ENCODE peak calls at places on chromosomes 4 and X, in six cellular contexts. Y, R, I, M, S and W are unnamed samples.
A peak's percentile ranks its signal among the peaks of the same experiment; 100 is the strongest.

GRCh38 chr4:15233626-15234025 is 194.2 kb upstream of the C1QTNF7 start:
- DNase-seq in S (no peak), M (no peak), Y (peak; percentile 66), R (no peak), I (no peak), W (no peak)

GRCh38 chrX:40243699-40244098 is 145.9 kb upstream of the BCOR start:
- DNase-seq in I (no peak), M (peak; percentile 42), S (no peak), R (no peak), Y (no peak), W (no peak)

GRCh38 chr4:86181585-86181984 is 178.3 kb downstream of the MAPK10 start:
- DNase-seq in Y (no peak), R (no peak), S (no peak), I (no peak), M (peak; percentile 32), W (no peak)

GRCh38 chr4:3702084-3702521 is 64.1 kb upstream of the ADRA2C start:
- DNase-seq in I (no peak), R (no peak), M (no peak), S (no peak), Y (no peak), W (no peak)

GRCh38 chr4:147381749-147382148 is 99.1 kb upstream of the EDNRA start:
- DNase-seq in M (no peak), Y (no peak), S (no peak), R (no peak), I (no peak), W (no peak)

GRCh38 chr4:184437988-184438774 is 36.2 kb downstream of the IRF2 start:
- DNase-seq in R (no peak), S (no peak), M (no peak), I (no peak), Y (no peak), W (no peak)

GRCh38 chrX:17579021-17579420 is 158.3 kb upstream of the SCML1 start:
- DNase-seq in M (no peak), R (no peak), Y (no peak), I (no peak), S (no peak), W (no peak)

GRCh38 chr4:73603854-73604584 is 16.2 kb downstream of the RASSF6 start:
- DNase-seq in Y (no peak), I (no peak), M (peak; percentile 69), R (peak; percentile 32), S (no peak), W (no peak)

GRCh38 chr4:152919826-152920225 is 16.3 kb upstream of the FHDC1 start:
- DNase-seq in S (no peak), I (no peak), Y (no peak), R (no peak), M (no peak), W (no peak)

GRCh38 chr4:76546282-76547166 is 111.5 kb downstream of the SHROOM3 start:
- DNase-seq in R (peak; percentile 90), Y (no peak), M (peak; percentile 82), I (no peak), S (peak; percentile 65), W (no peak)

GRCh38 chrX:135923353-135923752 is 29.8 kb downstream of the SAGE1 start:
- DNase-seq in R (no peak), Y (no peak), S (no peak), I (no peak), M (no peak), W (no peak)

GRCh38 chrX:134172588-134173259 is 64.3 kb upstream of the CCDC160 start:
- DNase-seq in M (peak; percentile 23), Y (peak; percentile 56), S (no peak), R (peak; percentile 10), I (peak; percentile 22), W (peak; percentile 44)

DNA sequence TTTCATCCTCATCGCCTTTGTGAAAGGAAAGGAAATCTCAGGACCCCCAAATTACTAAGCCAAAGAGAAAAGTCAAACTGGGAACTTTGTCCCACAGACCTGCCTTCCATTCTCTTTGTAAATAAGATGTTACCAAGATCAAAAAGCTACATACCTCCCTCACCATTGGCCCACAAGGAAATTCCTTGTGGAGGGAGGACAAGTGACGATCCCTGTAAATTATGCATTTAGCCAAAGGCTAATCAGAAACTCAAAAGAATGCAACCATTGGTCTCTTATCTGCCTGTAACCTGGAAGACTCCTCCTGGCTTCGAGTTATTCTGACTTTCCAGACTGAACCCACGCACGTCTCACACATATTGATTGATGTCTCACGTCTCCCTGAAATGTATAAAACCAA is 70.3 kb downstream of the SHOX start:
- DNase-seq in R (no peak), M (no peak), I (no peak), S (no peak), Y (no peak), W (no peak)
- H3K9me3 ChIP-seq in R (peaks cover 3% of the 10 kb centered on the region), M (peaks cover 15% of the 10 kb centered on the region), I (peaks cover 57% of the 10 kb centered on the region), S (peaks cover 5% of the 10 kb centered on the region), Y (no peaks in the 10 kb centered on the region), W (no peaks in the 10 kb centered on the region)

GRCh38 chrX:131779313-131779712 is 235.4 kb downstream of the OR13H1 start:
- DNase-seq in S (no peak), Y (no peak), R (no peak), M (no peak), I (no peak), W (no peak)
- H3K4me3 ChIP-seq in S (no peak overlapping the region), Y (no peak overlapping the region), R (no peak overlapping the region), M (no peak overlapping the region), I (no peak overlapping the region), W (no peak overlapping the region)

DNA sequence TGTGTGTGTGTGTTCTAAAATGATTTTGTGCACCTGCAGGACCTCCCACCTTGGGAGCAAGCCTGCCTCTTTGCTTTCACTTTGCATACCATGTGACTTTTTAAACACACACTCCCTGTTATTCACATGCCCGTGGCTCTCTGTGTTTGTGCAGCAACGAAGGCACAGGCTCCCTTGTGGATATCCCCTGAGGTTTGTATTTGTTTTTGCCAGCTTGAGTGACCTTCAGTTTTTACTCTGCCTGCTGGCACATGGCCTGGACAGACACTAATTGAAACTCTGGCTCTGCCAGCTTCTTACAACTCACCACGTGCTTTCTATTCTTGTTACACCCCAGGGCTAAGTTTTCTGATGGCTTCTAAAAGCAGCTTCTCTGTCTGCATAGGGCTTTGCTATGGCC is 885.8 kb downstream of the SH3BGRL start:
- DNase-seq in R (no peak), S (no peak), Y (no peak), I (peak; percentile 21), M (no peak), W (peak; percentile 6)
- H3K9me3 ChIP-seq in R (no peaks in the 10 kb centered on the region), S (no peaks in the 10 kb centered on the region), Y (no peaks in the 10 kb centered on the region), I (peaks cover 17% of the 10 kb centered on the region), M (peaks cover 4% of the 10 kb centered on the region), W (peaks cover 24% of the 10 kb centered on the region)

GRCh38 chr4:188196134-188196735 is 57.0 kb downstream of the TRIML1 start:
- DNase-seq in R (no peak), I (no peak), M (no peak), S (no peak), Y (no peak), W (no peak)

GRCh38 chr4:188190461-188190860 is 51.2 kb downstream of the TRIML1 start:
- DNase-seq in I (no peak), Y (no peak), S (no peak), M (no peak), R (no peak), W (no peak)
- H3K4me3 ChIP-seq in I (no peak overlapping the region), Y (no peak overlapping the region), S (no peak overlapping the region), M (no peak overlapping the region), R (no peak overlapping the region), W (no peak overlapping the region)